ENCODE peak calls at places on chromosomes 13 and 19, in eight cellular contexts. One of them, this sample, is unnamed. For H3K4me1, the result is how much of the 10 kb centered on the place peaks cover.

GRCh38 chr13:111341886-111342285 is 21.4 kb downstream of the TEX29 start:
- DNase-seq in CD8-positive, alpha-beta memory T cell: no peak
- DNase-seq in tibial nerve: no peak
- DNase-seq in adrenal gland: no peak
- DNase-seq in IMR-90: no peak
- DNase-seq in Panc1: no peak
- DNase-seq in fibroblast of lung: no peak
- DNase-seq in PC-3: no peak
- DNase-seq in this sample: no peak

GRCh38 chr13:50222569-50223332 is 207.5 kb downstream of the KCNRG start:
- DNase-seq in CD8-positive, alpha-beta memory T cell: peak
- DNase-seq in tibial nerve: peak
- DNase-seq in adrenal gland: peak
- DNase-seq in IMR-90: peak
- DNase-seq in Panc1: no peak
- DNase-seq in fibroblast of lung: peak
- DNase-seq in PC-3: peak
- DNase-seq in this sample: no peak

GRCh38 chr13:50847501-50847900 is 4.0 kb upstream of the DLEU7 start:
- DNase-seq in CD8-positive, alpha-beta memory T cell: no peak
- DNase-seq in tibial nerve: no peak
- DNase-seq in adrenal gland: no peak
- DNase-seq in IMR-90: no peak
- DNase-seq in Panc1: no peak
- DNase-seq in fibroblast of lung: no peak
- DNase-seq in PC-3: no peak
- DNase-seq in this sample: no peak

GRCh38 chr13:80235559-80236296 is 105.2 kb downstream of the SPRY2 start:
- DNase-seq in CD8-positive, alpha-beta memory T cell: no peak
- DNase-seq in tibial nerve: no peak
- DNase-seq in adrenal gland: no peak
- DNase-seq in IMR-90: no peak
- DNase-seq in Panc1: peak
- DNase-seq in fibroblast of lung: peak
- DNase-seq in PC-3: peak
- DNase-seq in this sample: no peak

GRCh38 chr13:113774177-113775107 is 15.4 kb downstream of the TMEM255B start:
- DNase-seq in CD8-positive, alpha-beta memory T cell: no peak
- DNase-seq in tibial nerve: no peak
- DNase-seq in adrenal gland: peak
- DNase-seq in IMR-90: peak
- DNase-seq in Panc1: peak
- DNase-seq in fibroblast of lung: peak
- DNase-seq in PC-3: peak
- DNase-seq in this sample: no peak

GRCh38 chr19:964761-965694 is 19.1 kb upstream of the WDR18 start:
- DNase-seq in CD8-positive, alpha-beta memory T cell: no peak
- DNase-seq in tibial nerve: no peak
- DNase-seq in adrenal gland: no peak
- DNase-seq in IMR-90: peak
- DNase-seq in Panc1: no peak
- DNase-seq in fibroblast of lung: peak
- DNase-seq in PC-3: peak
- DNase-seq in this sample: no peak

GRCh38 chr19:48506138-48506733 is 5.4 kb downstream of the LMTK3 start:
- DNase-seq in CD8-positive, alpha-beta memory T cell: no peak
- DNase-seq in tibial nerve: no peak
- DNase-seq in adrenal gland: peak
- DNase-seq in IMR-90: peak
- DNase-seq in Panc1: no peak
- DNase-seq in fibroblast of lung: peak
- DNase-seq in PC-3: peak
- DNase-seq in this sample: no peak

GRCh38 chr19:15330801-15331418 is 1.4 kb downstream of the BRD4 start:
- DNase-seq in CD8-positive, alpha-beta memory T cell: no peak
- DNase-seq in tibial nerve: no peak
- DNase-seq in adrenal gland: peak
- DNase-seq in IMR-90: peak
- DNase-seq in Panc1: peak
- DNase-seq in fibroblast of lung: peak
- DNase-seq in PC-3: peak
- DNase-seq in this sample: no peak

GRCh38 chr19:18717601-18718000 is 34.1 kb downstream of the CRTC1 start:
- DNase-seq in CD8-positive, alpha-beta memory T cell: no peak
- DNase-seq in tibial nerve: no peak
- DNase-seq in adrenal gland: no peak
- DNase-seq in IMR-90: no peak
- DNase-seq in Panc1: no peak
- DNase-seq in fibroblast of lung: no peak
- DNase-seq in PC-3: no peak
- DNase-seq in this sample: no peak

GRCh38 chr19:10643166-10643967 is 10.8 kb upstream of the ILF3 start:
- DNase-seq in CD8-positive, alpha-beta memory T cell: no peak
- DNase-seq in tibial nerve: no peak
- DNase-seq in adrenal gland: no peak
- DNase-seq in IMR-90: no peak
- DNase-seq in Panc1: no peak
- DNase-seq in fibroblast of lung: no peak
- DNase-seq in PC-3: no peak
- DNase-seq in this sample: no peak

GRCh38 chr13:30143671-30144400 is 163.5 kb downstream of the KATNAL1 start:
- DNase-seq in CD8-positive, alpha-beta memory T cell: no peak
- DNase-seq in tibial nerve: no peak
- DNase-seq in adrenal gland: no peak
- DNase-seq in IMR-90: peak
- DNase-seq in Panc1: no peak
- DNase-seq in fibroblast of lung: peak
- DNase-seq in PC-3: no peak
- DNase-seq in this sample: no peak

GRCh38 chr13:114067381-114067885 is 65.0 kb downstream of the RASA3 start:
- DNase-seq in CD8-positive, alpha-beta memory T cell: peak
- DNase-seq in tibial nerve: no peak
- DNase-seq in adrenal gland: no peak
- DNase-seq in IMR-90: peak
- DNase-seq in Panc1: no peak
- DNase-seq in fibroblast of lung: peak
- DNase-seq in PC-3: peak
- DNase-seq in this sample: no peak

GRCh38 chr19:28425431-28425931 is 787.5 kb downstream of the UQCRFS1 start:
- DNase-seq in CD8-positive, alpha-beta memory T cell: no peak
- DNase-seq in tibial nerve: no peak
- DNase-seq in adrenal gland: no peak
- DNase-seq in IMR-90: no peak
- DNase-seq in Panc1: no peak
- DNase-seq in fibroblast of lung: no peak
- DNase-seq in PC-3: no peak
- DNase-seq in this sample: no peak

GRCh38 chr19:41352609-41353465 is 885 bp downstream of the TGFB1 start:
- DNase-seq in CD8-positive, alpha-beta memory T cell: peak
- DNase-seq in tibial nerve: peak
- DNase-seq in adrenal gland: peak
- DNase-seq in IMR-90: peak
- DNase-seq in Panc1: no peak
- DNase-seq in fibroblast of lung: peak
- DNase-seq in PC-3: peak
- DNase-seq in this sample: no peak
- H3K4me1 ChIP-seq in CD8-positive, alpha-beta memory T cell: half or more
- H3K4me1 ChIP-seq in tibial nerve: under half
- H3K4me1 ChIP-seq in adrenal gland: under half
- H3K4me1 ChIP-seq in IMR-90: under half
- H3K4me1 ChIP-seq in Panc1: under half
- H3K4me1 ChIP-seq in fibroblast of lung: under half
- H3K4me1 ChIP-seq in PC-3: under half
- H3K4me1 ChIP-seq in this sample: under half

GRCh38 chr19:20661150-20661819 is at the start of gene ZNF626:
- DNase-seq in CD8-positive, alpha-beta memory T cell: peak
- DNase-seq in tibial nerve: peak
- DNase-seq in adrenal gland: peak
- DNase-seq in IMR-90: peak
- DNase-seq in Panc1: peak
- DNase-seq in fibroblast of lung: peak
- DNase-seq in PC-3: peak
- DNase-seq in this sample: peak
- H3K4me3 ChIP-seq in CD8-positive, alpha-beta memory T cell: peak
- H3K4me3 ChIP-seq in tibial nerve: peak
- H3K4me3 ChIP-seq in adrenal gland: peak
- H3K4me3 ChIP-seq in IMR-90: peak
- H3K4me3 ChIP-seq in Panc1: peak
- H3K4me3 ChIP-seq in fibroblast of lung: peak
- H3K4me3 ChIP-seq in PC-3: no peak
- H3K4me3 ChIP-seq in this sample: peak

DNA sequence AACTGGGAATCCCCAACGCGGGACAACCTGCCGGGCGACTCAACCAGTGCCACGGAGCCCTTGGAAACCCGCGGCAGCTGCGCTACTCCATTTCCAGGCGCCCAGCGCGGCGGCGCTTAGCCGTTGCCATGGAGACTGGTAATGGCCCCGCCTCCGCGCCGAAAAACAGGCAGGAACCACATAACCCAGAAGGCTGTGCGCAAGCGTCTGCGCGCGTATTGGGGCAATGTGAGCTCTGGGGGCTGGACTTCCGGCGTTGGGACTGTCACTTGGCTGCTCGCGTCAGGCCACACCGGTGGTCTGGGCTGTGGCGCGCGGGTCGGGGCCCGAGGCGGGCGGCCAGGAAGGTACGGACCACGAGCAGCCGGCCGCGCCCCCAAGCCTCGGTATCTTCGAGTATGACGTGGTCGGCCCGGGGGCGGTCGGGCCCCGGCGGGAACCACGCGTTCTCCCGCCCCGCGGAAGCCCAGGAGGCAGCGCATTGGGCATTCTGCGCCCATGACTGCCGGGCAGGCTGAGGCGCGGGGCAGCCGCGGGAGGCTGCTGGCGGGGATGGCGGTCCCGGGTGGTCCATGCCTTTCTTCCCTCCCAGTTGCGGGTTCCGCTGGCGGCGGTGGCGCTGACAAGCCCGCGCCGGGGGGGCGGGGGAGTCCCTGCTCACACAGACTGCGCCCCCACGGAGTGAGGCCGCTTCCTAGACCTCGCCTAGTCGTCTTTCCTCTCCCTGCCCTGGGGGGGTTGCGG is at the start of gene ZNF324B:
- DNase-seq in CD8-positive, alpha-beta memory T cell: peak
- DNase-seq in tibial nerve: peak
- DNase-seq in adrenal gland: peak
- DNase-seq in IMR-90: peak
- DNase-seq in Panc1: peak
- DNase-seq in fibroblast of lung: peak
- DNase-seq in PC-3: peak
- DNase-seq in this sample: peak
- H3K27ac ChIP-seq in CD8-positive, alpha-beta memory T cell: peak
- H3K27ac ChIP-seq in tibial nerve: peak
- H3K27ac ChIP-seq in adrenal gland: no peak
- H3K27ac ChIP-seq in IMR-90: peak
- H3K27ac ChIP-seq in Panc1: peak
- H3K27ac ChIP-seq in fibroblast of lung: peak
- H3K27ac ChIP-seq in PC-3: no peak
- H3K27ac ChIP-seq in this sample: no peak

GRCh38 chr13:112713517-112714253 is 23.8 kb downstream of the ATP11A start:
- DNase-seq in CD8-positive, alpha-beta memory T cell: no peak
- DNase-seq in tibial nerve: no peak
- DNase-seq in adrenal gland: no peak
- DNase-seq in IMR-90: no peak
- DNase-seq in Panc1: no peak
- DNase-seq in fibroblast of lung: no peak
- DNase-seq in PC-3: no peak
- DNase-seq in this sample: no peak

GRCh38 chr13:112712451-112712881 is 22.6 kb downstream of the ATP11A start:
- DNase-seq in CD8-positive, alpha-beta memory T cell: no peak
- DNase-seq in tibial nerve: no peak
- DNase-seq in adrenal gland: no peak
- DNase-seq in IMR-90: no peak
- DNase-seq in Panc1: no peak
- DNase-seq in fibroblast of lung: no peak
- DNase-seq in PC-3: no peak
- DNase-seq in this sample: no peak

GRCh38 chr13:112709825-112710783 is 20.3 kb downstream of the ATP11A start:
- DNase-seq in CD8-positive, alpha-beta memory T cell: no peak
- DNase-seq in tibial nerve: no peak
- DNase-seq in adrenal gland: no peak
- DNase-seq in IMR-90: peak
- DNase-seq in Panc1: no peak
- DNase-seq in fibroblast of lung: no peak
- DNase-seq in PC-3: no peak
- DNase-seq in this sample: no peak

GRCh38 chr13:112710855-112711527 is 21.2 kb downstream of the ATP11A start:
- DNase-seq in CD8-positive, alpha-beta memory T cell: no peak
- DNase-seq in tibial nerve: peak
- DNase-seq in adrenal gland: no peak
- DNase-seq in IMR-90: no peak
- DNase-seq in Panc1: no peak
- DNase-seq in fibroblast of lung: no peak
- DNase-seq in PC-3: no peak
- DNase-seq in this sample: no peak

GRCh38 chr13:112711528-112712265 is 21.9 kb downstream of the ATP11A start:
- DNase-seq in CD8-positive, alpha-beta memory T cell: no peak
- DNase-seq in tibial nerve: peak
- DNase-seq in adrenal gland: peak
- DNase-seq in IMR-90: peak
- DNase-seq in Panc1: no peak
- DNase-seq in fibroblast of lung: peak
- DNase-seq in PC-3: peak
- DNase-seq in this sample: peak
- H3K4me1 ChIP-seq in CD8-positive, alpha-beta memory T cell: under half
- H3K4me1 ChIP-seq in tibial nerve: under half
- H3K4me1 ChIP-seq in adrenal gland: under half
- H3K4me1 ChIP-seq in IMR-90: under half
- H3K4me1 ChIP-seq in Panc1: half or more
- H3K4me1 ChIP-seq in fibroblast of lung: under half
- H3K4me1 ChIP-seq in PC-3: under half
- H3K4me1 ChIP-seq in this sample: under half

This sample was measured in iPS DF 6.9.